ENCODE peak calls at places on chromosomes 1 and 21, in four cellular contexts. L is stimulated activated CD8-positive, alpha-beta memory T cell treated with anti-CD3 and anti-CD28 coated beads, Interleukin-7, amount 100 ng/mL, for 1 hour; Z is HCEC 1CT; W is psoas muscle. O is an unnamed sample.

GRCh38 chr1:206766251-206766856 is 4.2 kb upstream of the IL19 start:
- DNase-seq in Z (peak), W (peak), L (peak), O (no peak)

GRCh38 chr1:60504206-60504868 is 430.8 kb upstream of the C1orf87 start:
- DNase-seq in W (no peak), L (no peak), Z (no peak), O (no peak)

GRCh38 chr1:62144238-62144831 is 50.3 kb upstream of the L1TD1 start:
- DNase-seq in L (no peak), W (no peak), Z (peak), O (no peak)

GRCh38 chr21:20110368-20110767 is 887.8 kb upstream of the NCAM2 start:
- DNase-seq in W (no peak), Z (no peak), L (no peak), O (no peak)

GRCh38 chr1:226633541-226634155 is 85.1 kb downstream of the STUM start:
- DNase-seq in L (no peak), W (no peak), Z (no peak), O (no peak)

GRCh38 chr1:147579532-147580199 is 38.4 kb downstream of the BCL9 start:
- DNase-seq in L (no peak), Z (no peak), W (no peak), O (no peak)

GRCh38 chr1:18540136-18540765 is 59.5 kb downstream of the KLHDC7A start:
- DNase-seq in L (no peak), W (no peak), Z (no peak), O (no peak)

GRCh38 chr21:46006547-46007497 is 25.3 kb downstream of the COL6A1 start:
- DNase-seq in Z (no peak), L (no peak), W (no peak), O (no peak)

GRCh38 chr1:47755368-47755990 is 241.7 kb downstream of the TRABD2B start:
- DNase-seq in Z (no peak), W (no peak), L (peak), O (no peak)

GRCh38 chr1:3787745-3788605 is 8.3 kb downstream of the LRRC47 start:
- DNase-seq in L (no peak), W (no peak), Z (no peak), O (no peak)

GRCh38 chr1:185570962-185571361 is 163.2 kb upstream of the HMCN1 start:
- DNase-seq in L (no peak), W (no peak), Z (no peak), O (no peak)

GRCh38 chr1:216566809-216567208 is 143.6 kb upstream of the USH2A start:
- DNase-seq in Z (peak), W (no peak), L (no peak), O (no peak)

GRCh38 chr1:156499194-156499702 is 1.3 kb downstream of the MEF2D start:
- DNase-seq in Z (peak), L (no peak), W (no peak), O (no peak)

GRCh38 chr1:27137022-27137542 is 17.8 kb downstream of the SLC9A1 start:
- DNase-seq in L (peak), W (peak), Z (no peak), O (no peak)

GRCh38 chr1:8464987-8465386 is 147.1 kb downstream of the SLC45A1 start:
- DNase-seq in W (no peak), Z (no peak), L (no peak), O (no peak)

GRCh38 chr1:198040880-198041279 is 115.9 kb upstream of the NEK7 start:
- DNase-seq in L (no peak), Z (no peak), W (no peak), O (no peak)

GRCh38 chr1:113835686-113836290 is 23.5 kb upstream of the RSBN1 start:
- DNase-seq in Z (peak), L (no peak), W (no peak), O (no peak)

GRCh38 chr1:37616330-37616729 is 18.4 kb downstream of the RSPO1 start:
- DNase-seq in L (no peak), W (no peak), Z (no peak), O (no peak)

GRCh38 chr1:27392778-27393635 is 585 bp downstream of the GPR3 start:
- DNase-seq in L (no peak), W (no peak), Z (peak), O (no peak)

GRCh38 chr1:54971317-54971791 is 9.1 kb upstream of the TMEM61 start:
- DNase-seq in Z (peak), W (no peak), L (no peak), O (no peak)

GRCh38 chr1:153962088-153963029 is 978 bp downstream of the SLC39A1 start:
- DNase-seq in L (no peak), Z (peak), W (peak), O (no peak)

GRCh38 chr1:180598333-180598979 is 33.4 kb upstream of the XPR1 start:
- DNase-seq in Z (no peak), W (no peak), L (no peak), O (no peak)

GRCh38 chr1:215488850-215489249 is 78.3 kb upstream of the KCTD3 start:
- DNase-seq in W (no peak), Z (no peak), L (no peak), O (no peak)

GRCh38 chr1:10380594-10381275 is 18.1 kb upstream of the PGD start:
- DNase-seq in Z (peak), L (no peak), W (no peak), O (no peak)

GRCh38 chr1:167676916-167677848 is 44.6 kb upstream of the MPZL1 start:
- DNase-seq in L (no peak), W (no peak), Z (no peak), O (no peak)

GRCh38 chr1:161999318-162000052 is 24.2 kb downstream of the OLFML2B start:
- DNase-seq in Z (no peak), L (no peak), W (no peak), O (no peak)

GRCh38 chr1:228256626-228257375 is 49.0 kb downstream of the OBSCN start:
- DNase-seq in Z (no peak), L (no peak), W (no peak), O (no peak)

GRCh38 chr1:18527921-18528320 is 47.2 kb downstream of the KLHDC7A start:
- DNase-seq in W (no peak), L (no peak), Z (no peak), O (no peak)

GRCh38 chr1:203698144-203698543 is 66.8 kb upstream of the LAX1 start:
- DNase-seq in Z (no peak), W (no peak), L (no peak), O (no peak)

GRCh38 chr1:26132128-26132824 is 20.7 kb downstream of the PDIK1L start:
- DNase-seq in W (no peak), Z (no peak), L (no peak), O (no peak)

GRCh38 chr1:118145736-118146135 is 39.3 kb downstream of the SPAG17 start:
- DNase-seq in W (no peak), Z (no peak), L (no peak), O (no peak)

GRCh38 chr1:7042322-7043231 is 257.3 kb downstream of the CAMTA1 start:
- DNase-seq in L (no peak), Z (peak), W (no peak), O (no peak)

GRCh38 chr1:245039196-245039595 is 115.6 kb upstream of the KIF26B start:
- DNase-seq in L (no peak), W (no peak), Z (no peak), O (no peak)

GRCh38 chr1:117067528-117068370 is 7.6 kb downstream of the TTF2 start:
- DNase-seq in L (no peak), W (peak), Z (peak), O (no peak)

GRCh38 chr1:12436817-12437599 is 181.0 kb downstream of the DHRS3 start:
- DNase-seq in L (no peak), Z (peak), W (no peak), O (no peak)

O was measured in cortex of kidney.